ENCODE peak calls at places on chromosome 12, in four cellular contexts. V, P, F and M are unnamed samples.
A peak's percentile ranks its signal among the peaks of the same experiment; 100 is the strongest.

GRCh38 chr12:2924019-2924418 is 33.3 kb downstream of the TULP3 start:
- DNase-seq in P (no peak), V (no peak), F (peak; percentile 77), M (no peak)

GRCh38 chr12:47744005-47744651 is 14.6 kb downstream of the RAPGEF3 start:
- DNase-seq in F (peak; percentile 42), V (peak; percentile 79), P (peak; percentile 85), M (no peak)

GRCh38 chr12:64466178-64466577 is 14.3 kb downstream of the TBK1 start:
- DNase-seq in P (no peak), V (no peak), F (no peak), M (no peak)

GRCh38 chr12:101021911-101022388 is 188.1 kb downstream of the SLC5A8 start:
- DNase-seq in F (peak; percentile 73), P (no peak), V (no peak), M (no peak)

GRCh38 chr12:77118696-77119095 is 53.3 kb upstream of the E2F7 start:
- DNase-seq in P (no peak), V (no peak), F (no peak), M (no peak)

GRCh38 chr12:47095446-47096236 is 15.9 kb upstream of the AMIGO2 start:
- DNase-seq in V (no peak), P (no peak), F (peak; percentile 23), M (no peak)

GRCh38 chr12:67377541-67377940 is 108.4 kb downstream of the CAND1 start:
- DNase-seq in F (no peak), V (no peak), P (no peak), M (no peak)

GRCh38 chr12:98656289-98657101 is 11.4 kb downstream of the APAF1 start:
- DNase-seq in F (peak; percentile 59), P (no peak), V (no peak), M (no peak)

GRCh38 chr12:96886998-96887677 is 19.9 kb upstream of the NEDD1 start:
- DNase-seq in V (no peak), F (no peak), P (no peak), M (peak; percentile 4)

GRCh38 chr12:54925319-54925718 is 59.2 kb downstream of the TESPA1 start:
- DNase-seq in P (no peak), F (no peak), V (no peak), M (no peak)

GRCh38 chr12:121626853-121627623 is 708 bp downstream of the ORAI1 start:
- DNase-seq in P (peak; percentile 47), V (peak; percentile 69), F (peak; percentile 97), M (peak; percentile 58)

GRCh38 chr12:79737875-79738718 is 47.3 kb upstream of the PAWR start:
- DNase-seq in V (no peak), F (no peak), P (peak; percentile 66), M (no peak)

GRCh38 chr12:68240975-68241374 is 12.4 kb downstream of the IL22 start:
- DNase-seq in P (no peak), V (no peak), F (no peak), M (peak; percentile 3)

GRCh38 chr12:14577344-14577743 is 9.7 kb upstream of the PLBD1 start:
- DNase-seq in F (no peak), V (no peak), P (no peak), M (no peak)

GRCh38 chr12:30025317-30025716 is 241.6 kb upstream of the TMTC1 start:
- DNase-seq in V (no peak), F (no peak), P (no peak), M (no peak)

GRCh38 chr12:71214511-71215285 is 56.9 kb upstream of the TSPAN8 start:
- DNase-seq in F (no peak), P (no peak), V (no peak), M (no peak)

GRCh38 chr12:103561174-103561573 is 25.9 kb upstream of the STAB2 start:
- DNase-seq in P (no peak), V (no peak), F (peak; percentile 38), M (no peak)

GRCh38 chr12:127389923-127390322 is 877.0 kb upstream of the TMEM132C start:
- DNase-seq in F (no peak), V (no peak), P (no peak), M (no peak)

GRCh38 chr12:46459881-46460545 is 87.4 kb upstream of the SLC38A2 start:
- DNase-seq in F (no peak), V (no peak), P (no peak), M (no peak)

GRCh38 chr12:130414381-130414780 is 76.7 kb downstream of the PIWIL1 start:
- DNase-seq in V (no peak), F (no peak), P (no peak), M (no peak)

GRCh38 chr12:24605916-24606315 is 343.0 kb downstream of the BCAT1 start:
- DNase-seq in F (no peak), V (no peak), P (no peak), M (no peak)

GRCh38 chr12:123149088-123149827 is 1.6 kb downstream of the PITPNM2 start:
- DNase-seq in F (peak; percentile 80), V (no peak), P (no peak), M (no peak)

GRCh38 chr12:111330800-111331752 is 37.8 kb downstream of the PHETA1 start:
- DNase-seq in P (no peak), V (no peak), F (peak; percentile 93), M (no peak)

GRCh38 chr12:52915637-52916036 is 10.8 kb upstream of the KRT8 start:
- DNase-seq in F (peak; percentile 42), P (no peak), V (no peak), M (no peak)

GRCh38 chr12:55132816-55133215 is 6.6 kb downstream of the OR9K2 start:
- DNase-seq in F (no peak), P (no peak), V (no peak), M (no peak)

GRCh38 chr12:123076604-123077297 is 74.1 kb downstream of the PITPNM2 start:
- DNase-seq in P (no peak), V (no peak), F (peak; percentile 82), M (no peak)

GRCh38 chr12:20631711-20632110 is 63.4 kb upstream of the SLCO1C1 start:
- DNase-seq in F (no peak), P (peak; percentile 21), V (no peak), M (no peak)

GRCh38 chr12:124916370-124917134 is 2.1 kb upstream of the UBC start:
- DNase-seq in V (peak; percentile 70), F (peak; percentile 81), P (peak; percentile 89), M (no peak)

DNA sequence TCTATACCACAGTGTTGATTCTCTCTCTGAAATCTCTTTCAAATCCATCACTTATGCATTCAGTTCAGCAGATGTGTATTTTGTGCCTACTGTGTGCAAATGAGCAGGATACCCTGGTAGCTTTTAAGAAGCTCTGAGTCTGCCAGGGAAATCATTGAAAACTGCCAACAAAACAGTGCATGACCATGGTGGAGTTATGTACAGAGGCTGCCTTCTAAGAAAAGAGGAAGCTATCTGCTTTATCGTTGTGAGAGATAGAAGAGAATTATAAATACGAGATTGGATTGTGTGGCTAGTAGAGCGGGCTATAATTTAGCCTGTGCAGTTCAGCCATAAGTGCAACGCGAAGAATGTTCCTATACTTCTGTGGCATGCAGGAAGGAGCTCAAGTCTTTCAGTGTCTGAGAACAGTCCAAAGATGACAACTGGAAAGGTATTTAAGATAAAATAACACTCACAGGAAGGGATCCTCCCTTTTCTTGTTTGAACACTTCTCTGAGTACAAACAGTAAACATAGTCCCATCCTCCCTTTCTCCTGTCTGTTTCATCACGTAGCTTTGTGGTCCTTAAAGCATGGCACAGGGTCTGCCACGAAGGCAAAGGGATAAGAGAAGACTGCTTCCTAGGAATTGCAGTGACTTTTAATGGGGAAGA is 4.4 kb downstream of the DIP2B start:
- DNase-seq in P (no peak), F (no peak), V (no peak), M (no peak)
- H3K27ac ChIP-seq in P (no peak overlapping the region), F (no peak overlapping the region), V (no peak overlapping the region), M (peak overlapping the region; percentile 100)

DNA sequence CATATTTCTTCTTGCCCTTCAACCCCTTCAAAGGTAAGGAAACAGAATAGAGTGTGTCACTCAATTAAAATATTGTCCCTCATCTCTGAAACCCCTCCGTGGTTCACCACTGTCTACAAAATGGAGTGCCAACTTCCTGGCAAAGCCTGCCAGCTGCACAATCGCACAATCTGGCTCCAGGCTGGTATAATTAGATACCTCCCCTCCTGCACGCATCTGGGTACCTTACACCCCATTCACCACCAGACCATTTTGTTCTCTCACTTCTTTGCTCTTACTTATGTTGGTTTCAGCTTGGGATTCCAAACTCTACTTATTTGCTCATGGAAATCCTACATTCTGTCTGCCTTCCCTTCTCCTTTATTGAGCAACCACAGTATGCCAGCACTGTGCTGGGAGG is 314.9 kb downstream of the NUAK1 start:
- DNase-seq in V (no peak), F (no peak), P (no peak), M (no peak)
- H3K27ac ChIP-seq in V (no peak overlapping the region), F (no peak overlapping the region), P (no peak overlapping the region), M (no peak overlapping the region)

GRCh38 chr12:113698505-113698858 is 226.8 kb upstream of the LHX5 start:
- DNase-seq in V (no peak), P (no peak), F (no peak), M (no peak)

GRCh38 chr12:113697646-113698504 is 226.2 kb upstream of the LHX5 start:
- DNase-seq in F (no peak), P (peak; percentile 8), V (no peak), M (no peak)

GRCh38 chr12:113700943-113701342 is 229.3 kb upstream of the LHX5 start:
- DNase-seq in F (no peak), P (no peak), V (no peak), M (no peak)

GRCh38 chr12:113697104-113697503 is 225.4 kb upstream of the LHX5 start:
- DNase-seq in F (no peak), P (no peak), V (no peak), M (no peak)

GRCh38 chr12:113702796-113703195 is 231.1 kb upstream of the LHX5 start:
- DNase-seq in P (no peak), V (no peak), F (no peak), M (no peak)
- H3K27ac ChIP-seq in P (no peak overlapping the region), V (no peak overlapping the region), F (no peak overlapping the region), M (no peak overlapping the region)

GRCh38 chr12:113232232-113232615 is 11.0 kb downstream of the TPCN1 start:
- DNase-seq in F (no peak), P (no peak), V (no peak), M (no peak)

GRCh38 chr12:113230315-113231274 is 9.3 kb downstream of the TPCN1 start:
- DNase-seq in F (no peak), V (no peak), P (no peak), M (no peak)

GRCh38 chr12:113232787-113233585 is 11.7 kb downstream of the TPCN1 start:
- DNase-seq in V (no peak), F (peak; percentile 35), P (no peak), M (peak; percentile 75)

GRCh38 chr12:113233967-113234366 is 12.7 kb downstream of the TPCN1 start:
- DNase-seq in V (no peak), F (no peak), P (no peak), M (no peak)

DNA sequence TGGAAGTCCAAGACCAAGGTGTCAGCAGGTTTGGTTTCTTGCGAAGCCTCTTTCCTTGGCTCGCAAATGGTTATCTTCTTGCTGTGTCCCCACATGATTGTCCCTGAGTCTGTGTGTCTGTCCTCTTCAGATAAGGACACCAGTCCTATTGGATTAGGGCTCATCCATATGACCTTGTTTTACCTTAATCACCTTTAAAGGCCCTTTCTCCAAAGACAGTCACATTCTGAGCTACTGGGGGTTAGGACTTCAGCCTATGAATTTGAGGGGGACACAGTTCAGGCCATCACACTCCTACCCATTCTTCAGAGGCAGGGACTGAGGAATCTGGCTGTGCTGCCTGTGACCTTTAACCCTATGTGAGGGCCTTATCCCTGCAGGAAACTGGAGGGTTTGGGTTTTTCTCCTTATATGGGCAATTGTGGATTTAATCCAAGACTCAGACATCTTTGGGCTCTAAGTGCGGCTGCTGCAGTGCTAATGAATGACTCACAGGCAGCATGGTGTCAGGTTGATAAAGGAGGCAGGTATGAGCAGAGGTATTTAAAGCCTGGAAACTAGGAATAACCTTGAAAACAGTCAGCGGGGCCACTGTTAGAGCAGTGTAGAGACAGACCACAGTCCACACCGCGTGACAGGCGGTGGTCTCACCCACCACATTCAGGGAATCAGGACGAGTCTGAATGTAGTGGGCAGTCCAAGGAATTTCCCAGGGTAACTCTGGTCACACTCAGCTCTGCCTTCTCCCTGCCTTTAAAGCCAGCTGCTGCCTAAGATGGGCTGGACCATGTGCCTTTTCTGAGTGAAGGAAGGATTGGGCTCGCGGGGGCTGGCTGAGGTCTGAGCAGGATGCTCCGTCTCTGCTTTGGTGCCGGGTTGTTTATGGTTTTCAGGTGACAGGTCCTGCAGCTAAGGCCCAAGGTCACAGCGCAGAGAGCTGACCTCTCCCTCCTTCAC is 10.3 kb downstream of the TPCN1 start:
- DNase-seq in P (no peak), F (no peak), V (no peak), M (no peak)
- H3K27ac ChIP-seq in P (no peak overlapping the region), F (no peak overlapping the region), V (peak overlapping the region; percentile 22), M (peak overlapping the region; percentile 82)